ENCODE peak calls at places on chromosomes 11 and 22, in four cellular contexts. E, M, H and C are unnamed samples.

GRCh38 chr11:95138448-95138847 is 48.8 kb downstream of the ENDOD1 start:
- DNase-seq in E (no peak), M (no peak), H (no peak), C (no peak)

GRCh38 chr11:88292156-88292844 is 45.2 kb downstream of the CTSC start:
- DNase-seq in E (no peak), M (no peak), H (no peak), C (peak)

GRCh38 chr11:65920035-65920802 is 993 bp downstream of the DRAP1 start:
- DNase-seq in E (no peak), M (peak), H (no peak), C (no peak)

GRCh38 chr22:46066691-46067090 is 83.6 kb upstream of the PPARA start:
- DNase-seq in E (no peak), M (peak), H (no peak), C (no peak)

GRCh38 chr11:73269353-73270088 is 2.6 kb upstream of the P2RY6 start:
- DNase-seq in E (no peak), M (no peak), H (peak), C (no peak)

GRCh38 chr11:120513436-120514315 is 2.1 kb downstream of the GRIK4 start:
- DNase-seq in E (no peak), M (peak), H (no peak), C (no peak)

GRCh38 chr11:113267536-113267935 is 46.8 kb upstream of the TTC12 start:
- DNase-seq in E (no peak), M (no peak), H (no peak), C (no peak)

GRCh38 chr11:47234669-47235075 is 13.9 kb downstream of the ACP2 start:
- DNase-seq in E (no peak), M (no peak), H (no peak), C (no peak)

DNA sequence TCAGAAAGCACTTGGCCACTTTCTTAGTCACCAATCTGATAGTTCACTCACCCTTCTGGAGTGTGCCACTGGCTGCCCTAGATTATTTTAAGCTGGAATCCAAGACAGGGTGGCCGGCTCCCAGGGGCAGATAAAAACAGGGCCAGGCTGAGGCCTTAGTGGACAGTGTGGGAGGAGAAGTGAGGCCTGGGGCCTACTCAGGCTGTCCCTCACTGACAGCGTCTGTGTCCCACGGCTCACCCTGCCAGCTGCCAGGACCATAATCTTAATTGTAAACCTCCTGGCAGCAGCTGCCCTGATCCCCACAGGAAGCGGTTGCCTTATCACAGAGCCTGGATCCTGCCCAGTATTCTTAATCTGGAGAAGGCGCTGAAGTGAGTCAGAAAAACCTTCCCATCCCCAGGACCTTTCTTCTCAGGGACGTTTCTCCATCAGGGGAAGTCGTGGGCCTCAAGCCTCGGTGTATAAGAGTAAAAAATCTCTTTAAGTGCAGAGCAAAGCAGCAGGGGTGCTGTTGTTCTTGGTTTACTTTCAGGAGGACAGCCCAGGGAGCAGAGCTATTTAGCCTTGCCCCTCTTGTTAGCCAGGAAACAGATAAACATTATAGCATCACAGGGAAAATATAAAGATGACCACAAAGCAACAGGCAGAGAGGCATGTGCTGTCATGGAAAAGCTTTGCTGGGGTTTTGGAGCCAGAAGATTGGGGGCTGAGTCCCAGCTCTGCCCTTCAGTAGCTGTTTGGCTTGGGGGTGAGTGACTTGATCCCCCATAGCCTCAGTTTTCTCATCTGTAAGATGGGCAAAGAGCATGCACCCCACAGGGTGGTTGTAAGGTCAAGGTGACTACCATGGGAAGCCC is 39.6 kb downstream of the TSPAN18 start:
- DNase-seq in E (peak), M (no peak), H (no peak), C (no peak)
- H3K27ac ChIP-seq in E (peak), M (peak), H (no peak), C (no peak)

DNA sequence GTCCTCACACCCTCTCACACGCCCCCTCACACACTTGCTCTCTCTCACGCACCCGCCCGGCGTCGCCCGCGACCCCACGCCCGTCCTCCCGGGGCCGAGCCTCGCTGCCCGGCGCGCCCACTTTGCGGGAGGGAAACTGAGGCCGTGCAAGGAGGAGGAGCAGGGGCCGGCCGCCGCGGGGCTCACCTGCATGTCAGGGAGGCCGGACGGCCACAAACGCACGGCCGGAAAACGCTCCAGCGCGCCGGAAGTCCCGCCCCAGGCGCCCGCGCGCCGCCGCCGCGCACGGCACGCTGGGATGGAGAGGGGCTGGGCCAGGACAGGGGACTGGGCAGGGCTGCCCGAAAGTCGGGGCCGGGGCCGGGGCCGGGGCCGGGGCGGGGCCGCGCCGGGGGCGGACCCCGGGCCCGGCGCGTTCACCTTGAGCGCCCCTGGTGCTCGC is at the start of gene CHID1:
- DNase-seq in E (peak), M (peak), H (peak), C (peak)
- TF ChIP-seq CTCF in E (no peak), M (no peak), H (no peak), C (no peak)

GRCh38 chr22:19046287-19046686 is 75.9 kb downstream of the DGCR2 start:
- DNase-seq in E (no peak), M (no peak), H (no peak), C (no peak)
- H3K27ac ChIP-seq in E (no peak), M (no peak), H (no peak), C (no peak)

GRCh38 chr11:83287631-83288030 is 1.5 kb upstream of the CCDC90B start:
- DNase-seq in E (no peak), M (no peak), H (no peak), C (no peak)

GRCh38 chr11:83294208-83294607 is 8.0 kb upstream of the CCDC90B start:
- DNase-seq in E (no peak), M (no peak), H (no peak), C (no peak)

GRCh38 chr11:83293436-83293732 is 7.2 kb upstream of the CCDC90B start:
- DNase-seq in E (no peak), M (no peak), H (no peak), C (no peak)

GRCh38 chr11:83292709-83293435 is 6.7 kb upstream of the CCDC90B start:
- DNase-seq in E (peak), M (no peak), H (no peak), C (peak)
- TF ChIP-seq CTCF in E (peak), M (peak), H (peak), C (peak)